ENCODE peak calls at places on chromosome 17, in eight cellular contexts. D is transverse colon, L is cardiac muscle cell, V is lung, J is SW480, X is A172, Z is SHP77, E is EL. M is an unnamed sample.

GRCh38 chr17:40607641-40608040 is 40.0 kb downstream of the SMARCE1 start:
- DNase-seq in D (no peak), L (no peak), V (peak; percentile 26), J (no peak), X (no peak), Z (no peak), E (no peak), M (no peak)

GRCh38 chr17:1402268-1402598 is 2.2 kb upstream of the YWHAE start:
- DNase-seq in D (no peak), L (no peak), V (no peak), J (no peak), X (no peak), Z (no peak), E (no peak), M (no peak)

GRCh38 chr17:50130778-50131317 is 888 bp upstream of the SAMD14 start:
- DNase-seq in D (no peak), L (no peak), V (no peak), J (no peak), X (no peak), Z (peak; percentile 50), E (no peak), M (no peak)

GRCh38 chr17:968812-969766 is 10.5 kb downstream of the NXN start:
- DNase-seq in D (no peak), L (no peak), V (no peak), J (no peak), X (no peak), Z (no peak), E (peak; percentile 71), M (peak; percentile 38)

GRCh38 chr17:7523033-7523432 is 25.8 kb upstream of the TNFSF12 start:
- DNase-seq in D (peak; percentile 31), L (no peak), V (no peak), J (peak; percentile 36), X (no peak), Z (peak; percentile 46), E (peak; percentile 13), M (peak; percentile 24)

GRCh38 chr17:4509923-4510614 is 11.4 kb downstream of the SPNS2 start:
- DNase-seq in D (no peak), L (no peak), V (no peak), J (no peak), X (no peak), Z (no peak), E (no peak), M (no peak)

GRCh38 chr17:35314415-35315216 is 58.8 kb downstream of the SLFN11 start:
- DNase-seq in D (no peak), L (no peak), V (no peak), J (no peak), X (no peak), Z (no peak), E (no peak), M (no peak)

GRCh38 chr17:79948918-79949645 is 86.6 kb downstream of the TBC1D16 start:
- DNase-seq in D (no peak), L (no peak), V (no peak), J (no peak), X (no peak), Z (no peak), E (no peak), M (no peak)

GRCh38 chr17:61399131-61400057 is at the start of gene TBX2:
- DNase-seq in D (peak; percentile 55), L (peak; percentile 94), V (peak; percentile 74), J (peak; percentile 72), X (peak; percentile 84), Z (no peak), E (peak; percentile 93), M (peak; percentile 93)

GRCh38 chr17:54814371-54814770 is 86.3 kb upstream of the TOM1L1 start:
- DNase-seq in D (no peak), L (no peak), V (no peak), J (no peak), X (no peak), Z (no peak), E (no peak), M (no peak)

GRCh38 chr17:3920940-3921852 is 4.9 kb upstream of the P2RX1 start:
- DNase-seq in D (no peak), L (no peak), V (no peak), J (no peak), X (no peak), Z (peak; percentile 54), E (no peak), M (no peak)

GRCh38 chr17:64777413-64778101 is 115.5 kb upstream of the SMURF2 start:
- DNase-seq in D (peak; percentile 54), L (no peak), V (no peak), J (no peak), X (no peak), Z (peak; percentile 4), E (no peak), M (no peak)

M was measured in amniotic epithelial cell.